ENCODE peak calls at places on chromosomes 2 and 18, in seven cellular contexts. E is A549, M is OCI-LY7, O is IMR-90, F is aorta, Y is neural progenitor cell, R is substantia nigra. Z is an unnamed sample.

GRCh38 chr2:84459028-84459943 is at the start of gene SUCLG1:
- DNase-seq in M (peak), O (peak), R (peak), F (peak), Y (peak), E (peak), Z (peak)

GRCh38 chr2:2808551-2809058 is 477.5 kb upstream of the MYT1L start:
- DNase-seq in E (no peak), M (no peak), Y (no peak), O (no peak), F (no peak), R (no peak), Z (peak)

GRCh38 chr2:21072477-21073242 is 28.8 kb upstream of the APOB start:
- DNase-seq in O (no peak), M (no peak), R (no peak), F (no peak), E (no peak), Y (no peak), Z (no peak)

GRCh38 chr2:120371969-120372625 is 26.2 kb downstream of the INHBB start:
- DNase-seq in Y (no peak), O (no peak), E (no peak), R (no peak), F (peak), M (no peak), Z (no peak)

GRCh38 chr2:128170776-128171175 is 79.8 kb downstream of the UGGT1 start:
- DNase-seq in F (no peak), R (no peak), E (no peak), O (no peak), M (no peak), Y (no peak), Z (no peak)

GRCh38 chr2:180907731-180908130 is 72.7 kb upstream of the UBE2E3 start:
- DNase-seq in M (no peak), Y (no peak), O (peak), E (no peak), R (no peak), F (no peak), Z (no peak)

GRCh38 chr2:237488901-237489860 is 2.1 kb downstream of the MLPH start:
- DNase-seq in M (no peak), E (peak), Y (no peak), F (no peak), O (peak), R (no peak), Z (peak)

GRCh38 chr18:61606759-61607158 is 273.5 kb downstream of the CDH20 start:
- DNase-seq in R (no peak), O (peak), M (no peak), Y (peak), F (peak), E (peak), Z (no peak)

GRCh38 chr18:50857694-50858093 is 21.2 kb upstream of the ME2 start:
- DNase-seq in F (no peak), E (peak), Y (no peak), O (no peak), R (no peak), M (no peak), Z (no peak)

GRCh38 chr2:231720971-231721640 is 12.8 kb downstream of the PTMA start:
- DNase-seq in M (peak), O (no peak), F (no peak), Y (no peak), R (no peak), E (no peak), Z (no peak)

GRCh38 chr2:128416366-128416765 is 97.7 kb upstream of the HS6ST1 start:
- DNase-seq in M (no peak), F (no peak), Y (no peak), E (no peak), R (no peak), O (no peak), Z (peak)

GRCh38 chr2:55500025-55500424 is 19.5 kb upstream of the CFAP36 start:
- DNase-seq in O (peak), Y (no peak), M (no peak), E (peak), F (no peak), R (no peak), Z (no peak)

GRCh38 chr2:27291865-27292264 is 9.6 kb downstream of the TRIM54 start:
- DNase-seq in M (peak), F (no peak), Y (peak), R (no peak), E (peak), O (no peak), Z (no peak)

GRCh38 chr2:233084488-233084887 is 24.3 kb downstream of the INPP5D start:
- DNase-seq in Y (peak), E (no peak), O (no peak), F (peak), R (no peak), M (peak), Z (peak)

GRCh38 chr18:33835419-33835818 is 257.4 kb downstream of the ASXL3 start:
- DNase-seq in Y (no peak), R (no peak), O (no peak), E (no peak), M (no peak), F (no peak), Z (no peak)

GRCh38 chr2:127196549-127196948 is 23.6 kb downstream of the CYP27C1 start:
- DNase-seq in Y (no peak), M (no peak), E (no peak), O (no peak), R (no peak), F (no peak), Z (no peak)

GRCh38 chr2:11024010-11024615 is 112.4 kb downstream of the KCNF1 start:
- DNase-seq in M (no peak), Y (no peak), O (no peak), E (no peak), R (no peak), F (no peak), Z (no peak)

GRCh38 chr2:218852911-218853667 is 6.5 kb upstream of the WNT6 start:
- DNase-seq in Y (peak), F (peak), R (no peak), M (peak), E (peak), O (peak), Z (peak)

GRCh38 chr2:203690110-203691047 is 16.1 kb upstream of the CD28 start:
- DNase-seq in F (no peak), Y (no peak), R (no peak), O (peak), M (peak), E (no peak), Z (no peak)

GRCh38 chr2:172230783-172231446 is 128.2 kb upstream of the DLX2 start:
- DNase-seq in R (no peak), E (no peak), F (no peak), M (no peak), O (no peak), Y (no peak), Z (no peak)

GRCh38 chr2:23600336-23600735 is 215.4 kb downstream of the KLHL29 start:
- DNase-seq in Y (no peak), O (no peak), F (no peak), E (no peak), R (no peak), M (no peak), Z (peak)

GRCh38 chr2:9347411-9347853 is 75.9 kb downstream of the ITGB1BP1 start:
- DNase-seq in M (no peak), O (no peak), Y (no peak), F (peak), R (no peak), E (no peak), Z (no peak)

GRCh38 chr2:105294844-105295481 is 34.6 kb downstream of the TGFBRAP1 start:
- DNase-seq in F (no peak), R (peak), Y (peak), M (peak), O (peak), E (peak), Z (no peak)

GRCh38 chr2:37858197-37858711 is 66.8 kb upstream of the RMDN2 start:
- DNase-seq in E (peak), Y (no peak), M (no peak), R (no peak), O (peak), F (peak), Z (no peak)

GRCh38 chr18:35661483-35662146 is 80.1 kb downstream of the GALNT1 start:
- DNase-seq in F (no peak), R (no peak), M (peak), Y (no peak), E (no peak), O (no peak), Z (no peak)

GRCh38 chr2:124911560-124911959 is 886.5 kb downstream of the CNTNAP5 start:
- DNase-seq in E (no peak), Y (no peak), O (peak), R (no peak), M (no peak), F (no peak), Z (no peak)

GRCh38 chr18:45328762-45329161 is 286.5 kb upstream of the SLC14A2 start:
- DNase-seq in O (no peak), R (no peak), F (no peak), Y (no peak), E (no peak), M (no peak), Z (no peak)

GRCh38 chr2:120430501-120430830 is 84.5 kb downstream of the INHBB start:
- DNase-seq in M (no peak), R (no peak), Y (no peak), O (no peak), F (no peak), E (no peak), Z (peak)

GRCh38 chr2:6773007-6773693 is 92.6 kb downstream of the CMPK2 start:
- DNase-seq in Y (peak), M (peak), O (peak), R (peak), E (peak), F (peak), Z (peak)

GRCh38 chr2:227447606-227448005 is 24.4 kb upstream of the AGFG1 start:
- DNase-seq in R (no peak), E (peak), O (peak), M (no peak), Y (no peak), F (no peak), Z (no peak)

GRCh38 chr2:42905341-42906114 is 113.1 kb upstream of the HAAO start:
- DNase-seq in O (no peak), M (no peak), Y (no peak), F (no peak), E (no peak), R (no peak), Z (no peak)
- H3K27ac ChIP-seq in O (no peak), M (no peak), Y (no peak), F (peak), E (no peak), R (no peak), Z (peak)

DNA sequence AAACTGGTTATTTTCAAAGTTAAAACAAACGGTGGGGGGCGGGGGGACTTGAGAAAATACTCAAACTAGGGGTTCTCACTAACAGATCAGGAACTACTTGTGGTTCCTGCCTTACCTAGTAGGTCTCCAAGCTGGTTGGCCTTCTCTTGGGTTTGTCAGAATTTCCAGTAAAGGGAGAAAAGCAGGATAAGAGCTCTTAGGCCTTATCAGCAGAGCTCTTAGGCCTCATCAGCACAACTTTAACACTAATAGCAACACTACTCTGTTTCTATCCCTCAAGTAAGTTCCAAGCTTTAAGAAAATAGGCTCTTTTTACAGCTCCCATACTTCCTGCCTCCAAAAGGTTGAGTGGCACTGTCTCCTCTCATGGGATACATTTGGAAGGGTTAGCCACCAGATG is 6.4 kb downstream of the FBXO11 start:
- DNase-seq in R (no peak), Y (no peak), E (no peak), M (no peak), F (no peak), O (no peak), Z (no peak)
- H3K27ac ChIP-seq in R (no peak), Y (no peak), E (no peak), M (peak), F (no peak), O (no peak), Z (peak)

DNA sequence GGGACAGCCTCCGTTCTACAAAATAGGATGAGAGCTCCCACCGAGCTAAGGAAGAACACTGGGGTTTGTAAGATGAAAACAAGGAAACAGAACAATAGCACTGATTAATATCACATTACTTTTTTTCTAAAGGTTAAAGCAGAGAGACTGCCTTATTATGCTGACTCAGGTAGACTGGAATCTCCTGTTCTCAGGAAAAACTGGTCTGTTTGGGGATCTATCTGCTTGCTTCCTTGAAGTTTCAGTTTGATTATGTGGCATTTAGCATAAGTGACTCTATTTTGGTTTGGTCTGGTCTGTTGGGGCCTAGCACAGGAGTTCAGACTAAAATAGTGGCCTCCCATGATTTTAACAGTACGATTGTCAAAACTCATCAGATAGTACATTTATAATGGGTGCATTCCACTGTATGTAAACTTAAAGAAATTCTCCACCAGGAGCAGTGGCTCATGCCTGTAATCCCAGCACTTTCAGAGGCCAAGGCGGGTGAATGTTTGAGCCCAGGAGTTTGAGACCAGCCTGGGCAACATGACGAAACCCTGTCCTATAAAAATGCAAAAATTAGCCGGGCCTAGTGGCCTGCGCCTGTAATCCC is 64.1 kb upstream of the NDUFV2 start:
- DNase-seq in E (no peak), F (no peak), R (no peak), Y (no peak), O (peak), M (no peak), Z (no peak)
- H3K27ac ChIP-seq in E (no peak), F (no peak), R (no peak), Y (peak), O (no peak), M (no peak), Z (no peak)

DNA sequence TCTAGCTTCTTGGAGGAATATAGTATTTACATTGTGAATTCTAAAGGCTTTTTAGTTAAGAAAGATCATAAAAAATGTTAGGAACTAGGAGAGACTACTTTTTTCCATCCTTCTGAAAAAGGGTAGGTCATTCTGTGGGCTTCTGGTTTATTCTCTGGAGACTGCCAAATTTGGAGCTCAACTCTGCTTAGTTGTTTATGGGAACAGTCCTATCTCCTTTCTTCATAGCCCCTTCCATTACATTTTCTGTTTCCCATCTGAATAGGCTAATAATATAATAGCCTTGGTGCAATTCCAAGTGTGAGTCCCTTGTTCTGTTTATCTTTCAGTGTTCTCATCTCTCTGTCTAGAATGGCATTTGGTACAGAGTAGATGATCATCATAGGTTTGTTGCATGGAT is 15.6 kb downstream of the LAMA3 start:
- DNase-seq in F (no peak), M (no peak), O (no peak), Y (no peak), E (no peak), R (no peak), Z (no peak)
- H3K27ac ChIP-seq in F (no peak), M (no peak), O (no peak), Y (no peak), E (peak), R (no peak), Z (no peak)

GRCh38 chr18:59211629-59212028 is 8.3 kb upstream of the GRP start:
- DNase-seq in F (no peak), R (no peak), O (no peak), Y (no peak), E (no peak), M (no peak), Z (no peak)

GRCh38 chr18:59207506-59207905 is 12.5 kb upstream of the GRP start:
- DNase-seq in E (no peak), F (no peak), O (no peak), Y (no peak), R (no peak), M (no peak), Z (no peak)

GRCh38 chr18:59210311-59210710 is 9.6 kb upstream of the GRP start:
- DNase-seq in R (no peak), O (no peak), M (no peak), F (no peak), Y (no peak), E (no peak), Z (no peak)

DNA sequence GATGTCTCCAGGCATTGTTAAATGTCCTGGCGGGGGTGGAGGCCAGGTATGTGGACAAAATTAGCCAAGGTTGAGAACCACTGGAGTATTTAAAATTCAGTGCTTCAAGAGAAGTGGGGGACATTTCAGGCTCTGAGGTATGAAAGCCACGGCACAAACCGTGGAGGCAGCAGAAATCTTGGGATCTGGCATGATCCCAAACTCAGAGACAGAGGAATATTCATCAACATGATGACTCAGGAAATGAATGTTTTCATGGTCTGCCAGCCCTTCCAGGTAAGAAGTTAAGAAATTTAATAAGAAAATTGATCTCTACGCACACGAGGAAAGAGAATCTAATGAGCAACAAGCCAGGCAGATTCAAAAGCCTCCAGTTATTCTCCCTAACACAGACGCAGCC is 11.4 kb upstream of the GRP start:
- DNase-seq in M (no peak), O (no peak), Y (no peak), R (no peak), F (no peak), E (no peak), Z (no peak)
- H3K27ac ChIP-seq in M (no peak), O (no peak), Y (no peak), R (no peak), F (no peak), E (no peak), Z (no peak)

DNA sequence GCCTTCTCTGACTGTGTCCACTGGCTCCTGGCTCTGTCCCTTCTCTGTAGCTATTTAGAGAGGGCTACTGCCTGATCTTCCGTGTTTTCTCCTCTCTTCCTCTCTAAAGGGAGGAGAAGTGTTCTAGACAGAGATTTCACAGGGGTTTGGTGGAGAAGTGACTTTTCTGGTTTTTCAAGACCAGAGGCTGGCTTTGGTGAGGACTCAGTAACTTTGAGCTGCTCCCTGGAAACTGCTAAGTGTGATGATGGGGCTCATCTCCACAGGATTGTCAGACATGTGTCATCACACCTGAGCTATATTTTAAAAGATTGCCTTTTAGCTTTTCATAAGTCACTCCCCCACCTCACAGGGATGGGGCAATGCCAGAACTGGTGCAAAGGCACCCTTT is 6.2 kb downstream of the MAL start:
- DNase-seq in Y (no peak), M (no peak), R (no peak), F (no peak), O (no peak), E (no peak), Z (no peak)
- H3K27ac ChIP-seq in Y (no peak), M (no peak), R (peak), F (no peak), O (no peak), E (no peak), Z (no peak)

DNA sequence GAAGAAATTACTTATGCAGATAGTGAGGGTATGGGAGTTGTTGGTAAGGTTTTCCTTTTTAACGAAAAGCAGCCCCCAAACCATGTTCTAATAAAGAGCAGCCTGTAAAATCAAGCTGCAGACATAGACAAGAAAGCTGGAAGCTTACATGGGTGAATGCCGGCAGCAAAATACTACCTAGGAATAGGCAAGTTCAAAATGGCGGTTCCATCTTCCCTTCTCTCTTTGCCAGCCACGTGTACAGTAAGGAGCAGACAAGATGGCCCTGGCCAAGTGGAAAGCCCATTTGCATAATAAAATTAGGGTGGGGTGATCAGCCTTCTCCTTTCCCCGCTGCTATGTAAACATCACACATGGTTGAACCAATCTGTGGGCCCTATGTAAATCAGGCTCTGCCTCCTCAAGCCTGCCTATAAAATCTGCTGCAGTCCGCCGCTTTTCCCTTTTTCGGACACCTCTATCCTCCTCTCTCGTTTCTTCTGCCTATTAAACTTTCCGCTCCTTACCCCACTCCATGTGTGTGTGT is 155.0 kb downstream of the ZBTB7C start:
- DNase-seq in F (no peak), R (no peak), Y (no peak), O (no peak), E (no peak), M (no peak), Z (no peak)
- H3K27ac ChIP-seq in F (no peak), R (no peak), Y (no peak), O (no peak), E (no peak), M (no peak), Z (no peak)